ENCODE peak calls at places on chromosome 1, in six cellular contexts. I is neuronal stem cell, G is Caki2, T is left ventricle myocardium superior, N is cardiac muscle cell, M is pancreas. B is an unnamed sample.

GRCh38 chr1:153849487-153850185 is 73.1 kb downstream of the GATAD2B start:
- DNase-seq in I (no peak), G (no peak), T (no peak), N (no peak), M (no peak), B (no peak)

GRCh38 chr1:19309123-19309813 is 2.7 kb downstream of the AKR7A2 start:
- DNase-seq in I (no peak), G (peak), T (no peak), N (peak), M (no peak), B (no peak)

GRCh38 chr1:153349363-153350340 is 1.0 kb upstream of the PGLYRP4 start:
- DNase-seq in I (no peak), G (no peak), T (no peak), N (no peak), M (no peak), B (no peak)

GRCh38 chr1:226572325-226572726 is 23.8 kb downstream of the STUM start:
- DNase-seq in I (no peak), G (no peak), T (no peak), N (no peak), M (no peak), B (no peak)

GRCh38 chr1:48610628-48611542 is 138.9 kb upstream of the SPATA6 start:
- DNase-seq in I (no peak), G (no peak), T (peak), N (no peak), M (peak), B (no peak)

GRCh38 chr1:196393742-196394141 is 214.5 kb downstream of the KCNT2 start:
- DNase-seq in I (no peak), G (peak), T (no peak), N (peak), M (no peak), B (no peak)

GRCh38 chr1:186876436-186876835 is 47.7 kb downstream of the PLA2G4A start:
- DNase-seq in I (no peak), G (no peak), T (no peak), N (no peak), M (no peak), B (no peak)

GRCh38 chr1:59707216-59707615 is 107.5 kb upstream of the HOOK1 start:
- DNase-seq in I (no peak), G (peak), T (peak), N (peak), M (no peak), B (no peak)

GRCh38 chr1:226107471-226108460 is 45.2 kb downstream of the H3-3A start:
- DNase-seq in I (no peak), G (no peak), T (no peak), N (no peak), M (no peak), B (no peak)

GRCh38 chr1:114310771-114311251 is 157.1 kb upstream of the SYT6 start:
- DNase-seq in I (no peak), G (no peak), T (no peak), N (peak), M (no peak), B (no peak)

GRCh38 chr1:75159154-75159553 is 25.0 kb downstream of the LHX8 start:
- DNase-seq in I (no peak), G (no peak), T (no peak), N (no peak), M (no peak), B (no peak)

GRCh38 chr1:199218065-199218464 is 579.2 kb downstream of the PTPRC start:
- DNase-seq in I (no peak), G (no peak), T (no peak), N (no peak), M (no peak), B (no peak)

GRCh38 chr1:205970486-205970885 is 27.2 kb upstream of the SLC26A9 start:
- DNase-seq in I (no peak), G (no peak), T (no peak), N (no peak), M (no peak), B (no peak)

GRCh38 chr1:200342511-200343400 is 67.1 kb downstream of the ZNF281 start:
- DNase-seq in I (no peak), G (peak), T (no peak), N (peak), M (no peak), B (no peak)

GRCh38 chr1:161484613-161485012 is 20.6 kb upstream of the FCGR2A start:
- DNase-seq in I (no peak), G (no peak), T (no peak), N (peak), M (no peak), B (no peak)

GRCh38 chr1:155977607-155978324 is 581 bp downstream of the ARHGEF2 start:
- DNase-seq in I (no peak), G (no peak), T (peak), N (no peak), M (no peak), B (no peak)

B was measured in iPS DF 6.9.